ENCODE peak calls at places on chromosomes 6 and 20, in six cellular contexts. J is mesendoderm, N is IMR-90, X is H1, Z is neuronal stem cell, P is mesenchymal stem cell. A is an unnamed sample.

GRCh38 chr6:92201618-92202017 is 1217.7 kb downstream of the EPHA7 start:
- DNase-seq in P (peak; percentile 49), Z (no peak), J (no peak), X (no peak), N (no peak), A (no peak)

GRCh38 chr6:52363222-52363867 is 1.4 kb downstream of the PAQR8 start:
- DNase-seq in Z (no peak), X (no peak), N (peak; percentile 5), J (no peak), P (no peak), A (peak; percentile 56)

GRCh38 chr20:45752747-45753146 is 30.6 kb downstream of the SPINT4 start:
- DNase-seq in N (peak; percentile 6), J (no peak), Z (no peak), P (no peak), X (no peak), A (no peak)

GRCh38 chr6:18211338-18211737 is 53.0 kb downstream of the DEK start:
- DNase-seq in P (no peak), J (no peak), X (no peak), N (no peak), Z (no peak), A (no peak)

GRCh38 chr6:159973951-159974350 is 5.1 kb downstream of the IGF2R start:
- DNase-seq in J (no peak), Z (no peak), X (no peak), N (peak; percentile 89), P (peak; percentile 88), A (no peak)

GRCh38 chr6:30591008-30591407 is 19.8 kb downstream of the ABCF1 start:
- DNase-seq in J (no peak), X (no peak), N (peak; percentile 72), Z (no peak), P (peak; percentile 71), A (peak; percentile 83)

GRCh38 chr6:135451617-135452190 is 45.8 kb downstream of the AHI1 start:
- DNase-seq in P (peak; percentile 56), J (peak; percentile 37), Z (peak; percentile 15), N (peak; percentile 43), X (no peak), A (no peak)

GRCh38 chr6:32854376-32855178 is 585 bp downstream of the PSMB9 start:
- DNase-seq in J (no peak), X (no peak), P (peak; percentile 68), Z (no peak), N (peak; percentile 33), A (peak; percentile 18)

GRCh38 chr6:157596461-157596860 is 215.5 kb downstream of the ZDHHC14 start:
- DNase-seq in X (no peak), P (peak; percentile 15), Z (no peak), J (no peak), N (no peak), A (no peak)

GRCh38 chr6:156107514-156108150 is 652.0 kb upstream of the NOX3 start:
- DNase-seq in J (no peak), X (no peak), N (no peak), P (no peak), Z (peak; percentile 9), A (no peak)

GRCh38 chr20:48659888-48660287 is 167.9 kb downstream of the PREX1 start:
- DNase-seq in J (no peak), X (no peak), P (no peak), N (no peak), Z (no peak), A (no peak)

GRCh38 chr6:105897131-105897530 is 189.0 kb upstream of the PRDM1 start:
- DNase-seq in X (no peak), N (peak; percentile 21), J (no peak), P (no peak), Z (no peak), A (no peak)

GRCh38 chr6:30319146-30319835 is 7.4 kb upstream of the TRIM39 start:
- DNase-seq in P (peak; percentile 41), N (peak; percentile 44), X (no peak), J (no peak), Z (no peak), A (no peak)

DNA sequence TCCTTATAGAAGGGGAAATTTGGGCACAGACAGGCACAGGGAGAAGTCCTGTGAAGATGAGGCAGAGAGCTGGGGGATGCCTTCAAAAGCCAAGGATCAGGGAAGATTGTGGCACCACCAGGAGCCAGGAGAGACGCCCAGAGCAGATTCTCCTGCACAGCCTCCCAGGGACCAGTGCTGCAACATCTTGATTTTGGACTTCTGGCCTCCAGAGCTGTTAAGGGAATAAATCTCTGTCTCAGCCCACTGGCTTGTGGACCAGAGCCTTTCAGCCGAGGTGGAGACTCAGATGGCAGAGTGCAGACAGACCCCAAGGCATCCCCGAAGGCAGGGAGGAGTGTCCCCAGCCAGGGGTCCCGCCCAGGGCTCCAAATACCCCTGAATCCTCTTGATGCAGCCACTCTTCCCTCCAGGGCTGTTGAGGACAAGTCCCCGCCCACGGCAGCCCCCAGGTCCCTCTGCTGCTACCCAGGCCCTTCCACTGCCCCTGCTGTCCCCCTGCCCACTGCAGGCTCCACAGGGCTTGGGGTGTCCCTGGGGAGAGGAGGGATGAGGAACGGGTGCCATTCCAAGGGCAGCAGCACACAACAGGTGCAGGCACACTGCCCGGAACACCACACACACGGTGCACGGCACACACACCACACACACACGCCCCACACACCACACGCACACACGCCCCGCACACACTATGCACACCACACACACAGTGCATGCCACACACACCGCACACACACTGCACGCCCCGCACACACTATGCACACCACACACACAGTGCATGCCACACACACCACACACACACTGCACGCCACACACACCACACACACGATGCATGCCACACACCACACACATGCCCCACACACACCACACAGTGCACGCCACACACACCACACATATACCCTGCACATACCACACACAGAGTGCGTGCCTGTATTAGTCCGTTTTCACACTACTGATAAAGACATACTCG is 311.4 kb downstream of the TAF4 start:
- DNase-seq in N (no peak), J (no peak), X (no peak), Z (no peak), P (peak; percentile 13), A (no peak)
- H4K8ac ChIP-seq in N (no peak overlapping the region), J (no peak overlapping the region), X (no peak overlapping the region), Z (no peak overlapping the region), P (peak overlapping the region; percentile 66), A (no peak overlapping the region)

DNA sequence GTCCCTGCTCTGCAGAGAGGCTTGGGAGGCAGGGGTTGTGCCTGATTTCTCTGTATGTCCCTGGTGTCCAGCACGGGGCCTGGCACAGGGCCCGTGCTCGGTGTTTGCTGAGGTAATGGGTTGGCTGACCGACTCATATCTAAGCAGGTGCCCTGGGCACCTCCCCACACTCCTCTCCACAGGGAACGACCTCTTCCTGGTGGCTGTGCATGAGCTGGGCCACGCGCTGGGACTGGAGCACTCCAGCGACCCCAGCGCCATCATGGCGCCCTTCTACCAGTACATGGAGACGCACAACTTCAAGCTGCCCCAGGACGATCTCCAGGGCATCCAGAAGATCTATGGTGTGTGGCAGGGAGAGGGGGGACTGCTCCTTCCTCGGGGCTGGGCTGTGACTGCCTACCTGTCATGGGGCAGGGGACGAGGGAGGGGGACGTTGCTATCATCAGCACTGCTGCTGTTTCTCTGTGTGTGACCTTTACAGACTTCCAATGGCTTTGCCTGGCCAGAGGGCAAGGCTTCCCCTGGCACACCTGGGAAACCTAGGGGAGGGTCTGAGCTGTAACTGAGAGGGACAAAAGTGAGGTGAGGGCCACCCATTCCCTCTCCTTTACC is 14.2 kb downstream of the MMP24OS start:
- DNase-seq in P (no peak), X (no peak), N (no peak), Z (no peak), J (no peak), A (no peak)
- H3K4me3 ChIP-seq in P (no peak overlapping the region), X (no peak overlapping the region), N (no peak overlapping the region), Z (no peak overlapping the region), J (no peak overlapping the region), A (no peak overlapping the region)

DNA sequence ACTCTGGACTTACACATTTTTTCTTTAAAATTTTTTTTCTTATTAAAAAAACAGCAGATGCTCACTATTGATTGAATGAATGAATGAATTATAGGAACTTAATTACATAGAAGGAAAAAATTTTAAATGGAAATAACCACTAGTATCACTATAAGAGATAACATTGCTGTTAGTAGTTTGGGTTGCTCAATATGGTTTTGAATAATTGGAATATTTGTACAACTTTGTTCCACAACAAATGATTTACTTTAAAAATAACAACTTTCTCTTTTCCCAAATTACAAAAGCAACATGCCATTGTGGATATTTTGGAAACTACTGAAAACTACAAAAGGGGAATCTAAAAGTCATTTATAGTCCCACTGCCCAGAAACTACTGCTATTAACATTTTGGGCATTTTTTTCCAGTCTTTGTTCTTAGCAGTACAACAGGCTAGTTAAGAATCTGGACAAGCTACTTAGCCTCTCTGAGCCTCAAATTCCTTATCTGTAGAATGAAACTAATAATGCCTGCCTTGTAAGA is 61.0 kb upstream of the REV3L start:
- DNase-seq in P (no peak), X (no peak), Z (no peak), J (no peak), N (no peak), A (peak; percentile 87)
- H3K9ac ChIP-seq in P (no peak overlapping the region), X (no peak overlapping the region), Z (no peak overlapping the region), J (no peak overlapping the region), N (no peak overlapping the region), A (no peak overlapping the region)

GRCh38 chr20:24153101-24154040 is 164.8 kb upstream of the GGTLC1 start:
- DNase-seq in P (no peak), N (no peak), Z (no peak), J (no peak), X (no peak), A (no peak)

GRCh38 chr20:24151621-24152020 is 163.0 kb upstream of the GGTLC1 start:
- DNase-seq in X (no peak), P (no peak), N (no peak), J (no peak), Z (no peak), A (no peak)

GRCh38 chr20:24160563-24161355 is 172.2 kb upstream of the GGTLC1 start:
- DNase-seq in P (peak; percentile 7), J (peak; percentile 68), N (peak; percentile 63), X (no peak), Z (peak; percentile 27), A (peak; percentile 71)

GRCh38 chr20:24158271-24158670 is 169.7 kb upstream of the GGTLC1 start:
- DNase-seq in X (no peak), J (no peak), P (no peak), N (no peak), Z (no peak), A (no peak)

DNA sequence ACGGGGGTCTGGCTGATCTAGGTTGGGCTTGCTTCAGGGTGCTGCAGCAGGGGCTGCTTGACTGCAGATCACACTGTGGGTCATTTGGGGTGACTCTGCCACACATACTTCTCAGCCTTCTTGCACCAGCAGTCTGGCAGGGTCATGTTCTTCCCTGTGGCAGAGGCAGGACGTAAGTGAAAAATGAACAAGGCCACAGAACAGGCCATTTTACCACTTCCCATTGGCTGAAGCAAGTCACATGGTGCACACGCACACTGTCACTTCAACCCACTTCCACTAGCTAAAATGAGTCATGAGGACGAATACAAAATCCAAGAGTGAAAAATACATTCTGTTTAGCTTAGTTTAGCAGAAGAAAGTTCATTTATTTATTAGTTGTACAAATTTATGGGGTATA is 168.6 kb upstream of the GGTLC1 start:
- DNase-seq in Z (no peak), X (no peak), J (no peak), N (no peak), P (no peak), A (no peak)
- H4K8ac ChIP-seq in Z (no peak overlapping the region), X (no peak overlapping the region), J (no peak overlapping the region), N (no peak overlapping the region), P (no peak overlapping the region), A (no peak overlapping the region)

A was measured in trophoblast cell.